ENCODE peak calls at places on chromosome 9, in eight cellular contexts. One of them, this sample, is unnamed.

GRCh38 chr9:2846115-2846514 is 2.2 kb upstream of the PUM3 start:
- DNase-seq in endothelial cell: no peak
- DNase-seq in GM23338: no peak
- DNase-seq in CD8-positive, alpha-beta T cell: no peak
- DNase-seq in H1: no peak
- DNase-seq in mucosa of descending colon: no peak
- DNase-seq in Peyer's patch: no peak
- DNase-seq in A673: no peak
- DNase-seq in this sample: no peak

GRCh38 chr9:18124760-18125159 is 349.2 kb upstream of the ADAMTSL1 start:
- DNase-seq in endothelial cell: no peak
- DNase-seq in GM23338: no peak
- DNase-seq in CD8-positive, alpha-beta T cell: no peak
- DNase-seq in H1: no peak
- DNase-seq in mucosa of descending colon: no peak
- DNase-seq in Peyer's patch: no peak
- DNase-seq in A673: no peak
- DNase-seq in this sample: no peak

GRCh38 chr9:7180247-7180646 is 422.5 kb downstream of the KDM4C start:
- DNase-seq in endothelial cell: no peak
- DNase-seq in GM23338: no peak
- DNase-seq in CD8-positive, alpha-beta T cell: no peak
- DNase-seq in H1: no peak
- DNase-seq in mucosa of descending colon: no peak
- DNase-seq in Peyer's patch: no peak
- DNase-seq in A673: no peak
- DNase-seq in this sample: no peak

GRCh38 chr9:130463763-130464745 is 19.3 kb downstream of the ASS1 start:
- DNase-seq in endothelial cell: no peak
- DNase-seq in GM23338: no peak
- DNase-seq in CD8-positive, alpha-beta T cell: no peak
- DNase-seq in H1: no peak
- DNase-seq in mucosa of descending colon: no peak
- DNase-seq in Peyer's patch: no peak
- DNase-seq in A673: no peak
- DNase-seq in this sample: no peak

GRCh38 chr9:130843049-130843908 is 8.2 kb downstream of the ABL1 start:
- DNase-seq in endothelial cell: no peak
- DNase-seq in GM23338: no peak
- DNase-seq in CD8-positive, alpha-beta T cell: no peak
- DNase-seq in H1: no peak
- DNase-seq in mucosa of descending colon: no peak
- DNase-seq in Peyer's patch: no peak
- DNase-seq in A673: no peak
- DNase-seq in this sample: no peak

GRCh38 chr9:32378496-32378895 is 5.9 kb upstream of the ACO1 start:
- DNase-seq in endothelial cell: peak
- DNase-seq in GM23338: peak
- DNase-seq in CD8-positive, alpha-beta T cell: no peak
- DNase-seq in H1: no peak
- DNase-seq in mucosa of descending colon: no peak
- DNase-seq in Peyer's patch: peak
- DNase-seq in A673: peak
- DNase-seq in this sample: peak

GRCh38 chr9:127455299-127455992 is 4.1 kb downstream of the LRSAM1 start:
- DNase-seq in endothelial cell: peak
- DNase-seq in GM23338: no peak
- DNase-seq in CD8-positive, alpha-beta T cell: no peak
- DNase-seq in H1: no peak
- DNase-seq in mucosa of descending colon: peak
- DNase-seq in Peyer's patch: peak
- DNase-seq in A673: no peak
- DNase-seq in this sample: no peak

GRCh38 chr9:97873877-97874276 is 20.9 kb downstream of the FOXE1 start:
- DNase-seq in endothelial cell: no peak
- DNase-seq in GM23338: no peak
- DNase-seq in CD8-positive, alpha-beta T cell: no peak
- DNase-seq in H1: no peak
- DNase-seq in mucosa of descending colon: no peak
- DNase-seq in Peyer's patch: no peak
- DNase-seq in A673: no peak
- DNase-seq in this sample: no peak

DNA sequence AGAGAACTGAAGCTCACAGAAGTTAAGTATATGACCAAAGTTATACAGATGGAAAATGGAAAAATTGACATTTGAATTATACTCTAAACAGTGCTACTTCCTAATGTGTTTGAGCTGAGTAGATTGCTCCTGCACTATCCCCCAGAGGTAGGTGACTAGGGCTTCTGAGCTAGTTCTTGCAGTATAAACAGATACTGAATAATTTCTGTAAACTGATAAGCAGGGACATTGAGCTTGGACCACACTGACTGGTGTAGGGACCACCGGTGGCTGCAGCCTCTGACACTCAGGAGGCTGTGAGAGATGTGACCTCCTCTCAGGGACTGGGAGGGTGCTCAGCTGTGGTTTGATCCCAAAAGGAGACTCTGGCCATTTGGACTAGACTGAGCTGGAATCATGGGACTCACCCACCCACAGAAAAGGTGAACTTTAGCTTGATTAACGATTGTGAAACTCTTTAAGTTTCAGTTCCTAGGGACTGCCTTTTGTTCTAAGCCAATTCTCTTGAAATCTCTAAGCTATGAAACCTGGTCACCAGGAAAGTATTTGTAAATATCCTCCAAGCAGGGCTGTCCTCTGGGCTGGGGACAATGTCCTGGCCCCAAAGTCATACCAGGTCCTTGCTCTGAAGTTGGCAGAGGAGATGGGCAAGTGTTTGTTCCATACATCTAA is 291.5 kb downstream of the SEC61B start:
- DNase-seq in endothelial cell: no peak
- DNase-seq in GM23338: no peak
- DNase-seq in CD8-positive, alpha-beta T cell: no peak
- DNase-seq in H1: no peak
- DNase-seq in mucosa of descending colon: no peak
- DNase-seq in Peyer's patch: no peak
- DNase-seq in A673: no peak
- DNase-seq in this sample: peak
- TF ChIP-seq CTCF in endothelial cell: no peak
- TF ChIP-seq CTCF in GM23338: no peak
- TF ChIP-seq CTCF in CD8-positive, alpha-beta T cell: no peak
- TF ChIP-seq CTCF in H1: no peak
- TF ChIP-seq CTCF in mucosa of descending colon: no peak
- TF ChIP-seq CTCF in Peyer's patch: no peak
- TF ChIP-seq CTCF in A673: no peak
- TF ChIP-seq CTCF in this sample: no peak

GRCh38 chr9:19642256-19642655 is 146.6 kb downstream of the SLC24A2 start:
- DNase-seq in endothelial cell: no peak
- DNase-seq in GM23338: no peak
- DNase-seq in CD8-positive, alpha-beta T cell: no peak
- DNase-seq in H1: no peak
- DNase-seq in mucosa of descending colon: no peak
- DNase-seq in Peyer's patch: no peak
- DNase-seq in A673: no peak
- DNase-seq in this sample: no peak
- TF ChIP-seq CTCF in endothelial cell: no peak
- TF ChIP-seq CTCF in GM23338: no peak
- TF ChIP-seq CTCF in CD8-positive, alpha-beta T cell: no peak
- TF ChIP-seq CTCF in H1: no peak
- TF ChIP-seq CTCF in mucosa of descending colon: no peak
- TF ChIP-seq CTCF in Peyer's patch: no peak
- TF ChIP-seq CTCF in A673: no peak
- TF ChIP-seq CTCF in this sample: peak

GRCh38 chr9:134024828-134025605 is at the start of gene BRD3OS:
- DNase-seq in endothelial cell: peak
- DNase-seq in GM23338: peak
- DNase-seq in CD8-positive, alpha-beta T cell: peak
- DNase-seq in H1: peak
- DNase-seq in mucosa of descending colon: peak
- DNase-seq in Peyer's patch: peak
- DNase-seq in A673: peak
- DNase-seq in this sample: peak

GRCh38 chr9:134026561-134026960 is 1.3 kb downstream of the BRD3OS start:
- DNase-seq in endothelial cell: no peak
- DNase-seq in GM23338: no peak
- DNase-seq in CD8-positive, alpha-beta T cell: no peak
- DNase-seq in H1: no peak
- DNase-seq in mucosa of descending colon: peak
- DNase-seq in Peyer's patch: no peak
- DNase-seq in A673: no peak
- DNase-seq in this sample: no peak

GRCh38 chr9:134024393-134024792 is 888 bp upstream of the BRD3OS start:
- DNase-seq in endothelial cell: no peak
- DNase-seq in GM23338: no peak
- DNase-seq in CD8-positive, alpha-beta T cell: no peak
- DNase-seq in H1: no peak
- DNase-seq in mucosa of descending colon: no peak
- DNase-seq in Peyer's patch: no peak
- DNase-seq in A673: no peak
- DNase-seq in this sample: no peak

GRCh38 chr9:134026981-134027380 is 1.7 kb downstream of the BRD3OS start:
- DNase-seq in endothelial cell: no peak
- DNase-seq in GM23338: no peak
- DNase-seq in CD8-positive, alpha-beta T cell: no peak
- DNase-seq in H1: no peak
- DNase-seq in mucosa of descending colon: no peak
- DNase-seq in Peyer's patch: no peak
- DNase-seq in A673: no peak
- DNase-seq in this sample: no peak

DNA sequence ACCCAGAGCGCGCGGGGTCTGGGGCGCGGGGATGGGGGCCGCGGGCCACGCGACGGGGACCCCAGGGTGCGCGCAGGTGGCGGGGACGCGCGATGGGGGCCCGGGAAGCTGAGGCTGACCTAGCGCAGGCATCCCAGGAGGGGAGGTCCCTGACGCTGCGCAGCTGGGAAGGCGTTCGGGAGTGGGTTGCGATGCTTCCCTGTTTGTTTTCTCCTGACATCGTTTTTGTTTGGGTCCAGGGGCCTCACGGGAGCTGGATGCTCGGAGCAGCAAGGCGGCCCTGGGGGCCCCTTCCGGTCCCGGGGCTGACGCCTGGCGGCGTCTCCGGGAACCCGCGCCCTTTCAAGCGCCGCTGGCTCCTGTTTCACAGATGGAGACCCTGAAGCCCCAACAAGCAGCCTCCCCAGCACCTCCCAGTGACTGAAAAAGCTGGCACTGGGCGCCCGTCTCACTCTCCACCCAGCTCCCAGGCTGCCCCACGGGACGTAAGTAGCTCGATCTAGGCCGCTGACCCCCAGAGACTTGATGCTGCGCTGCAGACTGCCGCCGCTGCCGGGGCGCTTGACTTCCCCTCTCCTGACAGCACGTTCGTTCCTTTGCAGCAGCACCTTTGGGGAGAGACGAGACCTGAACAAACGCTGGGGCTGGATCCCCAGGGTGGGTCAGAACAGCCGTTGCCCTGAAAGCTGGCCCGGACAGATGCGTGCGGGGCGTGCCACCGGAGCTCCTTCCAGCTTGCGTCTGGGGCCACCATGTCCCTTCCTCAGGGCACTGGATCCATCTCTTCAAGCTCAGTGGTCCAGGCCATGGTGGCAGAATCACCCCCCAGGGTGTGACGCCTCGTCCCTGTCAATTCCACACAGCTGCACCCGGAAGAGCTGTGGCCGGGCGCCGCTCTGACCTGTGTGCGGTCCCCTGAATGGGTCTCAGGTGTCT is 593 bp downstream of the BRD3OS start:
- DNase-seq in endothelial cell: peak
- DNase-seq in GM23338: peak
- DNase-seq in CD8-positive, alpha-beta T cell: peak
- DNase-seq in H1: no peak
- DNase-seq in mucosa of descending colon: peak
- DNase-seq in Peyer's patch: peak
- DNase-seq in A673: peak
- DNase-seq in this sample: peak
- TF ChIP-seq CTCF in endothelial cell: peak
- TF ChIP-seq CTCF in GM23338: peak
- TF ChIP-seq CTCF in CD8-positive, alpha-beta T cell: peak
- TF ChIP-seq CTCF in H1: peak
- TF ChIP-seq CTCF in mucosa of descending colon: no peak
- TF ChIP-seq CTCF in Peyer's patch: peak
- TF ChIP-seq CTCF in A673: peak
- TF ChIP-seq CTCF in this sample: peak

GRCh38 chr9:83977196-83977595 is 2.8 kb downstream of the HNRNPK start:
- DNase-seq in endothelial cell: no peak
- DNase-seq in GM23338: no peak
- DNase-seq in CD8-positive, alpha-beta T cell: no peak
- DNase-seq in H1: no peak
- DNase-seq in mucosa of descending colon: no peak
- DNase-seq in Peyer's patch: no peak
- DNase-seq in A673: no peak
- DNase-seq in this sample: no peak

GRCh38 chr9:83981126-83981871 is 694 bp downstream of the RMI1 start:
- DNase-seq in endothelial cell: no peak
- DNase-seq in GM23338: peak
- DNase-seq in CD8-positive, alpha-beta T cell: no peak
- DNase-seq in H1: no peak
- DNase-seq in mucosa of descending colon: no peak
- DNase-seq in Peyer's patch: peak
- DNase-seq in A673: peak
- DNase-seq in this sample: no peak

GRCh38 chr9:83978992-83979811 is 813 bp downstream of the HNRNPK start:
- DNase-seq in endothelial cell: peak
- DNase-seq in GM23338: peak
- DNase-seq in CD8-positive, alpha-beta T cell: peak
- DNase-seq in H1: peak
- DNase-seq in mucosa of descending colon: peak
- DNase-seq in Peyer's patch: peak
- DNase-seq in A673: peak
- DNase-seq in this sample: peak

GRCh38 chr9:83979812-83980394 is at the start of gene HNRNPK:
- DNase-seq in endothelial cell: peak
- DNase-seq in GM23338: peak
- DNase-seq in CD8-positive, alpha-beta T cell: peak
- DNase-seq in H1: peak
- DNase-seq in mucosa of descending colon: peak
- DNase-seq in Peyer's patch: peak
- DNase-seq in A673: peak
- DNase-seq in this sample: peak

DNA sequence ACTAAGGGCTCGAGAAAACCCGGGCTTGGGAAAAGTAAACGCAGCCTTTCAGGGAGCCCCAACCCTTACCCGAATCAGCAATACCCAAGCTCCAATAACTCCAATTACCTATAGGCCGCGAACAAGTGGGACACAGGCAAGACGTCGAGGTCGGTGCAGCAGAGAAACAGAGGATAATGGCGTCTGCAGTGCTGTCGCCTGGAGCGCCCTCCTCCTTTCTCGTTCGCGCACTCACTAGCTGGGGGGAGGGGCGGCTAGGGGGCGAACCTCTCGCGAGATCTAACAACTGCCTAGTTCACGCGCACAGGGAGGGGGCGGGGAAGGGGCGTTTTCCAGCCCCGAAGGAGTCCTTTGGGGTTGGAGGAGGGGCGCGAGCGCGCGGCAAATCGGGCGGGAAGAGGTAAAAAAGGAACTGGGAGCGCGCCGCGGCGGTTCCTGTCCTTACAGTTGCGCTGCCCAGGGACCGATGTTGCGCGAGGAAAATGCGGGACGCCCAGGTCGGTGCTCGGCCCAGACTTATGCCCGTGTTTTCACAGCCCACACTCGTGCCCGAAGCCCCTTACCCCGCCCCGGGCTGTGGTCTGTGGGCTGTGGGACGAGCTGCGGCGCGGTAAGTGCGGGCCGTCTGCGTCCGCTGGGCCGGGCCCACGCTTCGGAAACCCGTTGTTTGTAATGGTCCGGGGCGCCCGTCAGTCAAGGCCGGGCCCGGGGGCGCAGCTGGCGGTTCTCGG is at the start of gene RMI1:
- DNase-seq in endothelial cell: peak
- DNase-seq in GM23338: peak
- DNase-seq in CD8-positive, alpha-beta T cell: peak
- DNase-seq in H1: peak
- DNase-seq in mucosa of descending colon: peak
- DNase-seq in Peyer's patch: peak
- DNase-seq in A673: peak
- DNase-seq in this sample: peak
- TF ChIP-seq CTCF in endothelial cell: no peak
- TF ChIP-seq CTCF in GM23338: no peak
- TF ChIP-seq CTCF in CD8-positive, alpha-beta T cell: no peak
- TF ChIP-seq CTCF in H1: no peak
- TF ChIP-seq CTCF in mucosa of descending colon: no peak
- TF ChIP-seq CTCF in Peyer's patch: no peak
- TF ChIP-seq CTCF in A673: peak
- TF ChIP-seq CTCF in this sample: peak

This sample was measured in GM06990.